ENCODE peak calls at places on chromosomes 2 and 18, in ten cellular contexts. G, Y, M, O, I, A, F, Z, R and H are unnamed samples.

GRCh38 chr2:5121677-5122076 is 570.5 kb upstream of the SOX11 start:
- DNase-seq in G (no peak), Y (peak), M (no peak), O (no peak), I (no peak), A (no peak), F (no peak), Z (no peak), R (no peak), H (no peak)

GRCh38 chr2:40584432-40584831 is 132.5 kb upstream of the SLC8A1 start:
- DNase-seq in G (no peak), Y (no peak), M (no peak), O (no peak), I (no peak), A (no peak), F (no peak), Z (no peak), R (no peak), H (no peak)

GRCh38 chr2:219628986-219629901 is 1.8 kb downstream of the SLC4A3 start:
- DNase-seq in G (no peak), Y (no peak), M (no peak), O (no peak), I (no peak), A (no peak), F (no peak), Z (no peak), R (no peak), H (no peak)

GRCh38 chr2:176612736-176613135 is 343.5 kb downstream of the MTX2 start:
- DNase-seq in G (no peak), Y (no peak), M (peak), O (no peak), I (no peak), A (no peak), F (peak), Z (no peak), R (no peak), H (no peak)

GRCh38 chr2:241809383-241810303 is 650 bp downstream of the NEU4 start:
- DNase-seq in G (no peak), Y (peak), M (no peak), O (peak), I (no peak), A (no peak), F (no peak), Z (no peak), R (no peak), H (no peak)

GRCh38 chr2:71743995-71744675 is 290.8 kb downstream of the DYSF start:
- DNase-seq in G (no peak), Y (no peak), M (no peak), O (no peak), I (no peak), A (no peak), F (peak), Z (peak), R (no peak), H (no peak)

GRCh38 chr18:22510697-22511096 is 93.0 kb upstream of the CTAGE1 start:
- DNase-seq in G (no peak), Y (no peak), M (no peak), O (no peak), I (no peak), A (no peak), F (no peak), Z (no peak), R (no peak), H (no peak)

GRCh38 chr18:62610509-62611394 is 87.9 kb downstream of the ZCCHC2 start:
- DNase-seq in G (no peak), Y (peak), M (peak), O (no peak), I (no peak), A (no peak), F (no peak), Z (peak), R (no peak), H (no peak)

GRCh38 chr2:237686659-237687136 is 59.3 kb downstream of the LRRFIP1 start:
- DNase-seq in G (peak), Y (no peak), M (peak), O (no peak), I (no peak), A (no peak), F (no peak), Z (no peak), R (no peak), H (no peak)

GRCh38 chr2:40178971-40179370 is 272.9 kb downstream of the SLC8A1 start:
- DNase-seq in G (no peak), Y (no peak), M (no peak), O (no peak), I (no peak), A (no peak), F (no peak), Z (no peak), R (no peak), H (no peak)